ENCODE peak calls at places on chromosomes 4 and X, in four cellular contexts. S is SK-N-SH, F is K562, P is GM12878. N is an unnamed sample.

GRCh38 chr4:109921384-109921808 is 8.7 kb downstream of the EGF start:
- DNase-seq in F (no peak), S (no peak), P (no peak), N (no peak)

GRCh38 chr4:33579951-33580350 is 2664.4 kb downstream of the ARAP2 start:
- DNase-seq in F (no peak), P (no peak), S (no peak), N (no peak)

GRCh38 chr4:111666826-111667360 is 478.4 kb upstream of the FAM241A start:
- DNase-seq in F (no peak), S (no peak), P (no peak), N (no peak)

GRCh38 chr4:99635601-99636000 is 22.0 kb downstream of the C4orf54 start:
- DNase-seq in S (no peak), F (no peak), P (no peak), N (no peak)

GRCh38 chr4:113434247-113434587 is 327.3 kb downstream of the CAMK2D start:
- DNase-seq in F (no peak), P (no peak), S (no peak), N (no peak)

GRCh38 chr4:154490589-154491340 is 834 bp downstream of the DCHS2 start:
- DNase-seq in P (no peak), S (peak), F (no peak), N (no peak)

GRCh38 chrX:35380808-35381700 is 417.1 kb upstream of the MAGEB16 start:
- DNase-seq in F (no peak), P (peak), S (peak), N (peak)

GRCh38 chr4:77493829-77494551 is 111.6 kb upstream of the CXCL13 start:
- DNase-seq in P (no peak), S (no peak), F (no peak), N (no peak)

GRCh38 chr4:139666735-139667266 is 1.2 kb downstream of the MGST2 start:
- DNase-seq in P (no peak), S (no peak), F (peak), N (peak)

DNA sequence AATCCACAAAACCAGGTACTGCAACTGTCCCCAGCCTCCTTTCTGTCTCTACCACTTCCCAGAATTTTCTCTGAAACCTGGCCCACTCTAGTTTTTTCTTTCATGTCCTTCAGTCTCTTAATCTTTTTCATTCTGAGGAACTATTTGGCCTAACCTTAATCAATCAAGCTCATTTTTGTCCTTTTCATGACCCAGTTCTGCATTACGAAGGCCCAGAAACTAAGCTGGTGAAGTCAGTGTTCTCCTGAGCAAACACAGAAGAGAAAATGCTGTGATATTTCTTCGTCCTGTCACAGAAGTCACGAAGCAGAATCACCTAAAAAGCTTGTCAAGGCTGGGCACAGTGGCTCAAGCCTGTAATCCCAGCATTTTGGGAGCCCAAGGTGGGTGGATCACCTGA is 131.7 kb upstream of the EDNRA start:
- DNase-seq in P (no peak), F (no peak), S (no peak), N (no peak)
- TF ChIP-seq GABPA in P (no peak), F (no peak), S (no peak), N (no peak)

GRCh38 chr4:1043658-1044468 is 32.4 kb downstream of the FGFRL1 start:
- DNase-seq in S (no peak), F (peak), P (no peak), N (peak)

GRCh38 chr4:1043162-1043561 is 31.7 kb downstream of the FGFRL1 start:
- DNase-seq in F (no peak), S (no peak), P (no peak), N (no peak)

GRCh38 chr4:1045193-1045594 is 33.8 kb downstream of the FGFRL1 start:
- DNase-seq in S (no peak), P (no peak), F (no peak), N (no peak)

GRCh38 chr4:1045595-1046201 is 34.3 kb downstream of the FGFRL1 start:
- DNase-seq in S (no peak), P (no peak), F (no peak), N (no peak)

DNA sequence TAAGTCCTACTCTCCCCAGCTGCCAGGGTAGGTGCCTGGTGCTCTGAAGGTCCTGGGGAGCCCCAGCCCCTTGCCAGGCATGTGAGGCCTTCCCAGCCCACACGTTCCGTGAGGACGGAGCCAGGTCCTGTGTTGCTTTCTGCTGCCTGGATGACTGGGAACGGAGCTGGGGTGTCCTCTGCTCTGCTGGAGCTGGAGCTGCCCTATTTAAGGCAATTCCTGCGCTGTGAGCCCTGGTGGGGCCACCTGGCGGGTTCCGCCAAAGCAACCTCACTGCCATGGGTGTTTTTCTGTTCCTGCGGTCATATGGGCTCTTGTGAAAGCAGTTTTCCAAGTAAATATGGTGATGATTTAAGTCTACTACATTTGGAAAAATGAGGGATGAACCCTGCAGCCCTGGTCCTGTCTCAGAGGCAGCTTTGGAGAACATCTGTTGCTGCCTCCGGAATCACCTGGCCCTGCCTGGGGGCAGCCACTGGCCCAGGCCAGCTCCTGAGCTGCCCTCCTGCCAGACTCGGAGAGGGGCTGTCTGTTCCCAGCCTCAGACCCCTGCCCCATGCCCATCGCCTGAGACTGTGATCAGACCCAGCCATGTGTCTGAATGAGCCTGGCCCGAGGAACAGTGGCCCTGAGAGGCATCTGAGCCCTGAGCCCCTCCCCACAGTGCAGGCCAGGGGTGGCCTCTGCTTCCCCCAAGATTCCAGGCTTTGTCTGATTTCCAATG is 33.2 kb downstream of the FGFRL1 start:
- DNase-seq in S (no peak), F (no peak), P (no peak), N (no peak)
- TF ChIP-seq GABPA in S (no peak), F (no peak), P (no peak), N (no peak)

GRCh38 chr4:152169666-152170065 is 366.2 kb downstream of the FBXW7 start:
- DNase-seq in P (no peak), S (no peak), F (no peak), N (no peak)
- TF ChIP-seq GABPA in P (no peak), S (no peak), F (no peak), N (no peak)

GRCh38 chrX:66634272-66634671 is 4.6 kb downstream of the EDA2R start:
- DNase-seq in F (no peak), S (no peak), P (no peak), N (no peak)

GRCh38 chrX:66632986-66633385 is 5.9 kb downstream of the EDA2R start:
- DNase-seq in S (no peak), P (no peak), F (no peak), N (no peak)

GRCh38 chrX:66633541-66633940 is 5.3 kb downstream of the EDA2R start:
- DNase-seq in S (no peak), F (no peak), P (no peak), N (no peak)

GRCh38 chrX:66635360-66635759 is 3.5 kb downstream of the EDA2R start:
- DNase-seq in F (no peak), P (no peak), S (no peak), N (no peak)

DNA sequence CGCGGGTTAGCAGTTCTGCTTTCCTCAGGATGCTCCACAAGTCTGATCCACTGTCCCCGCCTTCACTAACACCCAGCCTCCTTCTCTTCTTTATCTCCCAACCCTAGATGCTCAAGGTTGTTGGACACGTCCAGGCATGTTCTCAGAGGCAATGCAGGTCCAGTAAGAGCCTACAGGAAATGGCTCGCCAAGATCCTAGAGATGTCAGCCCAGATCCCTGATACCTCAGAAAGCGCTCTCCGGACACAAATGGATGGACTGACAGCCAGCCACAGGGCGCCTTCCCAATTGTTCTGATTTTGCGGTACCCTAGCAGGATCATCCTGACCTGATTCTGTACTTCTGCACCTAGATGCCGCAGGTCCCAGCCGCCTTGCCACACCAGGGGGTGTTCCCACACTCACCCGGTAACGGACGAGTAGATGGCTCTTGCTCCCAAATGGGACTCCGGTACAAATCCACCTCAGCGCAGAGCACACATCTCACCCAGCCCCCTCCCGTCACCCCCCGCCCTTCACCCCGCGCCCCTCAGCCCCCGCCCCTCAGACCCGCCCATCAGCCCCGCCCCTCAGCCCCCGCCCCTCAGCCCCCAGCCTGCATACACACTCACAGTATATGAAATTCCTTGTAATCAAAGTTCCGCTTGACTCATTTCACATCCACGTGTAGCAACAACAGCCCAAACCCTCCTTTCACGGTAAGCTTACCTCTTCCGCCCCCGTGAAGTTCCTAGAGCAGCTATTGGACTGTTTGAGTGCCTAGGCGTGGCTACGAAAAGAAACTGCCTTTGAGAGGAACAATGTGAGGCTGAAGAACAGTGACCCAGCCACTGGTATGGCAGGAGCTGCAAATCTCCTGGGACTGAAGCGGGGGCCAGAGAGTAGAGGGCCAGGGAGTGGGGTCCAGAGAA is at the start of gene EDA2R:
- DNase-seq in S (peak), P (peak), F (no peak), N (no peak)
- TF ChIP-seq GABPA in S (peak), P (no peak), F (no peak), N (no peak)

DNA sequence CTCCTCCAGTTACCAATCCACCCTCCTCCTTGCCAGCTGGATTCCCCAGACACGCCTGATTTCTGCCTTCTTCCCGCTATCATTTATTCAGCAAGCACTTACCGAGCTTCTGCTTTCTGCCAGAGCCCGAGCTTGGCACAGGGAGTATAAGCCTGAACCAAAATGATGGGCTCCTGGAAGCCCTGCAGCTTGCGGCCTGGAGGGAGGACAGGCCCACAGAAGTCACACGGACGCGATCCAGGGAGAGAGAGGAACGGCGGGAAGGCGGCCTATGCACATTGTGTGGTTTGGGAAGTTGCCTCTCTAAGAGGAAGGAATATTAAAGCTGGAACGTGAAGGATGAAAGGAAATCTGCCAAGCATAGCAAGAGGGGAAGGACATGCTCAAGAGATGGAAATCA is 102.3 kb upstream of the TBL1X start:
- DNase-seq in S (no peak), F (no peak), P (no peak), N (no peak)
- TF ChIP-seq GABPA in S (no peak), F (no peak), P (no peak), N (no peak)

GRCh38 chr4:7691061-7691460 is 248.6 kb downstream of the AFAP1 start:
- DNase-seq in F (no peak), S (no peak), P (no peak), N (no peak)
- TF ChIP-seq GABPA in F (no peak), S (no peak), P (no peak), N (no peak)